ENCODE peak calls at places on chromosomes 3 and 15, in six cellular contexts. P is ecto neural progenitor cell, V is T-helper 9 cell, C is GM12891, F is testis, R is AG09309. G is an unnamed sample.

GRCh38 chr3:9912294-9912935 is 4.5 kb upstream of the IL17RC start:
- DNase-seq in P (no peak), V (no peak), C (no peak), F (no peak), R (peak), G (peak)

GRCh38 chr3:52323526-52324295 is 7.6 kb downstream of the DNAH1 start:
- DNase-seq in P (no peak), V (no peak), C (no peak), F (no peak), R (no peak), G (no peak)

GRCh38 chr3:123528130-123528529 is 56.7 kb downstream of the HACD2 start:
- DNase-seq in P (no peak), V (no peak), C (no peak), F (no peak), R (no peak), G (no peak)

GRCh38 chr3:71724584-71725278 is 471 bp downstream of the EIF4E3 start:
- DNase-seq in P (peak), V (peak), C (peak), F (peak), R (no peak), G (peak)

GRCh38 chr15:40746916-40747418 is 8.1 kb downstream of the RMDN3 start:
- DNase-seq in P (no peak), V (no peak), C (no peak), F (no peak), R (peak), G (no peak)

GRCh38 chr3:30495172-30496124 is 111.0 kb upstream of the TGFBR2 start:
- DNase-seq in P (no peak), V (no peak), C (no peak), F (no peak), R (no peak), G (no peak)

GRCh38 chr15:44011238-44011873 is 183.7 kb downstream of the FRMD5 start:
- DNase-seq in P (no peak), V (no peak), C (no peak), F (no peak), R (no peak), G (no peak)

GRCh38 chr3:71893702-71894479 is 108.9 kb upstream of the PROK2 start:
- DNase-seq in P (peak), V (no peak), C (no peak), F (no peak), R (no peak), G (no peak)

GRCh38 chr3:51620543-51620942 is 50.5 kb upstream of the TEX264 start:
- DNase-seq in P (no peak), V (no peak), C (no peak), F (no peak), R (peak), G (no peak)

GRCh38 chr3:24128195-24129005 is 183.3 kb downstream of the NR1D2 start:
- DNase-seq in P (no peak), V (no peak), C (no peak), F (no peak), R (peak), G (no peak)

GRCh38 chr3:43279082-43279481 is 7.3 kb upstream of the SNRK start:
- DNase-seq in P (no peak), V (no peak), C (no peak), F (no peak), R (no peak), G (no peak)

GRCh38 chr15:38696120-38696727 is 131.6 kb upstream of the RASGRP1 start:
- DNase-seq in P (no peak), V (peak), C (no peak), F (no peak), R (no peak), G (no peak)

GRCh38 chr3:32280262-32280910 is 41.9 kb downstream of the CMTM8 start:
- DNase-seq in P (no peak), V (no peak), C (no peak), F (no peak), R (no peak), G (no peak)

GRCh38 chr3:74271541-74271940 is 342.9 kb downstream of the CNTN3 start:
- DNase-seq in P (no peak), V (no peak), C (no peak), F (no peak), R (no peak), G (no peak)

GRCh38 chr15:29822685-29823459 is 604 bp upstream of the TJP1 start:
- DNase-seq in P (no peak), V (no peak), C (no peak), F (no peak), R (no peak), G (peak)

GRCh38 chr3:119630119-119630518 is 30.3 kb downstream of the POPDC2 start:
- DNase-seq in P (no peak), V (no peak), C (no peak), F (no peak), R (no peak), G (no peak)

GRCh38 chr3:111715911-111716523 is 120.9 kb upstream of the ZBED2 start:
- DNase-seq in P (no peak), V (peak), C (no peak), F (peak), R (no peak), G (peak)

GRCh38 chr15:33907326-33907725 is 61.0 kb upstream of the CHRM5 start:
- DNase-seq in P (no peak), V (no peak), C (no peak), F (no peak), R (no peak), G (no peak)

GRCh38 chr15:74228723-74229081 is 7.4 kb upstream of the CCDC33 start:
- DNase-seq in P (peak), V (no peak), C (no peak), F (no peak), R (no peak), G (peak)

GRCh38 chr3:187064210-187065115 is 74.8 kb downstream of the RPL39L start:
- DNase-seq in P (peak), V (no peak), C (no peak), F (no peak), R (no peak), G (no peak)

GRCh38 chr3:100777271-100777670 is 68.0 kb downstream of the TFG start:
- DNase-seq in P (no peak), V (no peak), C (no peak), F (no peak), R (peak), G (no peak)

GRCh38 chr15:89221543-89221942 is at the start of gene RLBP1:
- DNase-seq in P (peak), V (no peak), C (no peak), F (no peak), R (no peak), G (no peak)

GRCh38 chr15:27399236-27399635 is 428.3 kb downstream of the GABRG3 start:
- DNase-seq in P (no peak), V (no peak), C (no peak), F (no peak), R (no peak), G (no peak)

GRCh38 chr3:178901204-178901603 is 170.4 kb downstream of the ZMAT3 start:
- DNase-seq in P (no peak), V (no peak), C (no peak), F (no peak), R (no peak), G (no peak)

GRCh38 chr3:187641319-187641976 is 28.7 kb downstream of the SST start:
- DNase-seq in P (no peak), V (no peak), C (no peak), F (no peak), R (no peak), G (no peak)

GRCh38 chr3:151838574-151839312 is 24.8 kb downstream of the AADAC start:
- DNase-seq in P (no peak), V (no peak), C (peak), F (peak), R (peak), G (peak)

GRCh38 chr15:77009646-77010311 is 14.9 kb downstream of the PSTPIP1 start:
- DNase-seq in P (no peak), V (no peak), C (no peak), F (no peak), R (no peak), G (no peak)

GRCh38 chr3:45309876-45310275 is 78.5 kb upstream of the LARS2 start:
- DNase-seq in P (peak), V (no peak), C (no peak), F (no peak), R (no peak), G (no peak)

GRCh38 chr3:173395073-173395411 is 2.5 kb upstream of the NLGN1 start:
- DNase-seq in P (no peak), V (no peak), C (no peak), F (no peak), R (no peak), G (no peak)

GRCh38 chr3:18127181-18127863 is 297.8 kb downstream of the SATB1 start:
- DNase-seq in P (no peak), V (no peak), C (peak), F (no peak), R (no peak), G (no peak)

GRCh38 chr3:150495563-150496168 is 50.6 kb downstream of the SERP1 start:
- DNase-seq in P (no peak), V (no peak), C (no peak), F (no peak), R (peak), G (no peak)

GRCh38 chr15:62958528-62958927 is 84.0 kb upstream of the TPM1 start:
- DNase-seq in P (no peak), V (no peak), C (no peak), F (peak), R (no peak), G (peak)

GRCh38 chr3:56855856-56856538 is 54.2 kb upstream of the ARHGEF3 start:
- DNase-seq in P (peak), V (no peak), C (no peak), F (peak), R (no peak), G (peak)

GRCh38 chr3:121651684-121652083 is 9.0 kb downstream of the HCLS1 start:
- DNase-seq in P (no peak), V (no peak), C (no peak), F (no peak), R (no peak), G (no peak)

GRCh38 chr3:171013822-171014748 is 12.4 kb downstream of the SLC2A2 start:
- DNase-seq in P (no peak), V (no peak), C (no peak), F (no peak), R (no peak), G (no peak)

GRCh38 chr3:20039765-20040475 is at the start of gene KAT2B:
- DNase-seq in P (peak), V (peak), C (peak), F (peak), R (no peak), G (peak)

GRCh38 chr3:43001094-43001553 is 22.0 kb downstream of the GASK1A start:
- DNase-seq in P (no peak), V (no peak), C (no peak), F (peak), R (peak), G (peak)

GRCh38 chr15:63233667-63234419 is 43.6 kb upstream of the APH1B start:
- DNase-seq in P (no peak), V (no peak), C (no peak), F (peak), R (no peak), G (no peak)